ENCODE peak calls at places on chromosomes 5 and 9, in eight cellular contexts. C, N, Z, X, P, G, M and O are unnamed samples.

GRCh38 chr5:75089137-75089536 is 36.8 kb upstream of the GCNT4 start:
- DNase-seq in P (no peak), C (no peak), X (peak), G (no peak), Z (no peak), M (no peak), N (no peak), O (no peak)

GRCh38 chr5:132540764-132541163 is 2.6 kb downstream of the IL5 start:
- DNase-seq in X (no peak), N (no peak), P (no peak), C (no peak), Z (no peak), G (no peak), M (no peak), O (no peak)

GRCh38 chr5:82285206-82285605 is 7.1 kb upstream of the RPS23 start:
- DNase-seq in G (no peak), X (no peak), N (no peak), Z (no peak), M (no peak), P (no peak), C (no peak), O (no peak)

GRCh38 chr5:170896779-170897178 is 35.0 kb downstream of the RANBP17 start:
- DNase-seq in Z (no peak), M (no peak), P (peak), C (peak), N (no peak), G (no peak), X (no peak), O (peak)

GRCh38 chr9:132006657-132007370 is 72.9 kb downstream of the MED27 start:
- DNase-seq in X (peak), M (peak), N (peak), G (peak), C (no peak), P (peak), Z (peak), O (peak)

GRCh38 chr5:142982821-142983200 is 212.6 kb downstream of the ARHGAP26 start:
- DNase-seq in N (no peak), G (no peak), M (no peak), X (no peak), Z (no peak), P (no peak), C (no peak), O (no peak)

GRCh38 chr5:112417931-112418358 is 1.1 kb downstream of the EPB41L4A start:
- DNase-seq in X (peak), N (no peak), Z (peak), C (peak), P (peak), G (peak), M (peak), O (peak)

GRCh38 chr9:101165131-101165530 is 136.6 kb downstream of the PLPPR1 start:
- DNase-seq in C (no peak), P (no peak), M (no peak), X (no peak), G (no peak), N (no peak), Z (no peak), O (no peak)

GRCh38 chr5:56190500-56190899 is 42.6 kb downstream of the ANKRD55 start:
- DNase-seq in P (peak), X (no peak), N (no peak), G (no peak), C (no peak), Z (no peak), M (no peak), O (peak)

GRCh38 chr9:124697326-124698200 is 73.5 kb downstream of the NR6A1 start:
- DNase-seq in N (no peak), C (no peak), Z (no peak), P (peak), X (no peak), M (no peak), G (no peak), O (peak)

GRCh38 chr5:172733179-172733973 is 37.6 kb downstream of the DUSP1 start:
- DNase-seq in X (no peak), C (no peak), Z (no peak), N (no peak), M (no peak), G (no peak), P (peak), O (peak)

GRCh38 chr5:139741823-139742172 is 53.8 kb upstream of the PSD2 start:
- DNase-seq in N (no peak), X (no peak), Z (no peak), M (no peak), C (no peak), P (no peak), G (no peak), O (no peak)

GRCh38 chr9:128575921-128576320 is 23.5 kb downstream of the SPTAN1 start:
- DNase-seq in M (no peak), X (no peak), Z (no peak), P (no peak), C (no peak), N (no peak), G (no peak), O (peak)

GRCh38 chr5:157387683-157388093 is 72.3 kb upstream of the NIPAL4 start:
- DNase-seq in N (no peak), G (no peak), P (peak), Z (no peak), C (no peak), M (no peak), X (no peak), O (peak)

GRCh38 chr5:116524966-116525365 is 49.7 kb downstream of the SEMA6A start:
- DNase-seq in G (no peak), P (no peak), N (no peak), X (no peak), Z (no peak), M (no peak), C (no peak), O (no peak)

GRCh38 chr9:18347381-18348084 is 126.4 kb upstream of the ADAMTSL1 start:
- DNase-seq in G (no peak), X (no peak), P (no peak), C (no peak), N (no peak), M (no peak), Z (no peak), O (no peak)

GRCh38 chr9:113776194-113776593 is 99.9 kb upstream of the ZNF618 start:
- DNase-seq in P (no peak), G (no peak), M (no peak), Z (no peak), C (no peak), X (no peak), N (no peak), O (no peak)

GRCh38 chr9:124735121-124735520 is 36.0 kb downstream of the NR6A1 start:
- DNase-seq in N (no peak), G (no peak), X (no peak), Z (no peak), M (no peak), P (peak), C (no peak), O (peak)

GRCh38 chr9:520315-520714 is 305.6 kb downstream of the DOCK8 start:
- DNase-seq in N (no peak), X (no peak), C (no peak), M (no peak), P (no peak), G (no peak), Z (no peak), O (no peak)

GRCh38 chr5:176781638-176782570 is 28.5 kb upstream of the UNC5A start:
- DNase-seq in M (no peak), Z (no peak), C (no peak), P (no peak), G (no peak), N (no peak), X (no peak), O (peak)

GRCh38 chr5:1292846-1293415 is 1.9 kb downstream of the TERT start:
- DNase-seq in N (no peak), G (no peak), C (no peak), X (no peak), Z (no peak), P (no peak), M (no peak), O (no peak)